ENCODE peak calls at places on chromosomes 2 and 18, in four cellular contexts. One of them, this sample, is unnamed.
A peak's percentile ranks its signal among the peaks of the same experiment; 100 is the strongest.

GRCh38 chr2:196208915-196209314 is 37.5 kb upstream of the STK17B start:
- DNase-seq in adrenal gland: no peak
- DNase-seq in adipocyte: no peak
- DNase-seq in colonic mucosa: no peak
- DNase-seq in this sample: no peak

GRCh38 chr2:216495656-216496055 is 3.0 kb upstream of the RPL37A start:
- DNase-seq in colonic mucosa: no peak
- DNase-seq in adipocyte: peak; percentile 57
- DNase-seq in adrenal gland: no peak
- DNase-seq in this sample: peak; percentile 77

GRCh38 chr18:55141318-55141717 is 182.1 kb upstream of the CCDC68 start:
- DNase-seq in adrenal gland: no peak
- DNase-seq in adipocyte: no peak
- DNase-seq in colonic mucosa: no peak
- DNase-seq in this sample: no peak

GRCh38 chr2:36433311-36434217 is 78.0 kb downstream of the CRIM1 start:
- DNase-seq in adrenal gland: no peak
- DNase-seq in adipocyte: peak; percentile 78
- DNase-seq in colonic mucosa: peak; percentile 42
- DNase-seq in this sample: no peak

GRCh38 chr2:190318514-190318913 is 1.1 kb downstream of the HIBCH start:
- DNase-seq in adipocyte: peak; percentile 11
- DNase-seq in colonic mucosa: no peak
- DNase-seq in adrenal gland: peak; percentile 25
- DNase-seq in this sample: no peak

GRCh38 chr2:33598472-33599174 is 476 bp downstream of the FAM98A start:
- DNase-seq in adrenal gland: peak; percentile 48
- DNase-seq in adipocyte: peak; percentile 69
- DNase-seq in colonic mucosa: peak; percentile 41
- DNase-seq in this sample: peak; percentile 61

GRCh38 chr2:237354930-237355329 is 59.0 kb downstream of the COL6A3 start:
- DNase-seq in colonic mucosa: no peak
- DNase-seq in adipocyte: peak; percentile 15
- DNase-seq in adrenal gland: no peak
- DNase-seq in this sample: peak; percentile 7

GRCh38 chr2:101418704-101419663 is 31.7 kb upstream of the CREG2 start:
- DNase-seq in adrenal gland: peak; percentile 49
- DNase-seq in adipocyte: peak; percentile 90
- DNase-seq in colonic mucosa: peak; percentile 68
- DNase-seq in this sample: peak; percentile 69

GRCh38 chr2:188766086-188766856 is 207.9 kb upstream of the COL3A1 start:
- DNase-seq in colonic mucosa: no peak
- DNase-seq in adipocyte: peak; percentile 29
- DNase-seq in adrenal gland: no peak
- DNase-seq in this sample: no peak

GRCh38 chr2:101828267-101829017 is 130.9 kb downstream of the MAP4K4 start:
- DNase-seq in adrenal gland: no peak
- DNase-seq in adipocyte: no peak
- DNase-seq in colonic mucosa: no peak
- DNase-seq in this sample: no peak

GRCh38 chr2:112834379-112835014 is 2.1 kb downstream of the IL1B start:
- DNase-seq in adrenal gland: no peak
- DNase-seq in adipocyte: no peak
- DNase-seq in colonic mucosa: peak; percentile 95
- DNase-seq in this sample: peak; percentile 28

GRCh38 chr2:200138386-200139184 is 167.9 kb upstream of the SPATS2L start:
- DNase-seq in adipocyte: peak; percentile 47
- DNase-seq in colonic mucosa: no peak
- DNase-seq in adrenal gland: no peak
- DNase-seq in this sample: no peak

GRCh38 chr2:84181927-84182326 is 277.2 kb downstream of the SUCLG1 start:
- DNase-seq in adipocyte: no peak
- DNase-seq in colonic mucosa: no peak
- DNase-seq in adrenal gland: no peak
- DNase-seq in this sample: no peak

GRCh38 chr2:8685697-8686358 is 4.0 kb downstream of the ID2 start:
- DNase-seq in colonic mucosa: peak; percentile 76
- DNase-seq in adrenal gland: peak; percentile 63
- DNase-seq in adipocyte: peak; percentile 79
- DNase-seq in this sample: peak; percentile 34

GRCh38 chr18:48668466-48669179 is 129.8 kb downstream of the CTIF start:
- DNase-seq in adipocyte: no peak
- DNase-seq in adrenal gland: no peak
- DNase-seq in colonic mucosa: no peak
- DNase-seq in this sample: no peak
- H3K4me1 ChIP-seq in adipocyte: no peaks in the 10 kb centered on the region
- H3K4me1 ChIP-seq in adrenal gland: no peaks in the 10 kb centered on the region
- H3K4me1 ChIP-seq in colonic mucosa: no peaks in the 10 kb centered on the region
- H3K4me1 ChIP-seq in this sample: no peaks in the 10 kb centered on the region

DNA sequence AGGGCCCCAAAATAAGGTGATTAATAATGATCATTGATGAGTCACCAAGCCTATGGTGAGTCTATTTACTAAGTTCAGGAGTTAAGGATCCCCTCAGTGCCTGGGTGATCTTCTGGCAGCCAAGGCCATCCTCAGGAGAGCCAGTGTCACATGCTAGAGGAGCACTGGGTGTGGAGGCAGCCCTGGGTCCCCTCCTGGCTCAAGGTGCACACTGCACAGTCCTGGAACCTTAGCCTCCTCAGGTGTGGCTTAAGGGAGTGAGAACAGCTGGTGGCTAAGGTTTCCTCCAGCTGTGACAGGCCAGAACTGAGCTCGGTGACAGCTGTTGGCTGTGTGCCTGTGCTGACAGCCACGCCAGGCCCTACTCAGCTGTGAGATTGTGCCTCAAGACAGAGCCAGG is 52.1 kb upstream of the ACAA2 start:
- DNase-seq in colonic mucosa: peak; percentile 43
- DNase-seq in adrenal gland: no peak
- DNase-seq in adipocyte: no peak
- DNase-seq in this sample: no peak
- H3K4me1 ChIP-seq in colonic mucosa: no peaks in the 10 kb centered on the region
- H3K4me1 ChIP-seq in adrenal gland: no peaks in the 10 kb centered on the region
- H3K4me1 ChIP-seq in adipocyte: no peaks in the 10 kb centered on the region
- H3K4me1 ChIP-seq in this sample: no peaks in the 10 kb centered on the region

DNA sequence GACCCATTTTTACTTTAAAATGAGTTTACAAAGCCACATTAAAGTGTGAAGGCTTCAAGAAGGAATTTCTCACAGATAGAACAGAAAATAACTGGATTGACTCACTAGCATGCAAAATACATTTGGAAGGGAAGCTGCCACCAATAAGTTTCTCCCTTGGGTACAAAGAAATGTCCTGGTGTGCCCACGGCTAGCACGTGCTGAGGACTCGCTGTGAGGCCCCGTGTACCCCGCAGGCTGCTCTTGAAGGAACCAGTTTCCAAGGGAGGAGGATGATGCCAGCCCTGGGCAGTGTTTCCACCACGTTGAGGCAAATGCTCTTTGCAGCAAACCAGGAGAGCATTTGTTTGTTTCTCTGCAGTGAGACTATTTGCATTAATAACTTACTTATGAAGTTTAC is 207.3 kb downstream of the SH3RF3 start:
- DNase-seq in adrenal gland: no peak
- DNase-seq in adipocyte: peak; percentile 46
- DNase-seq in colonic mucosa: no peak
- DNase-seq in this sample: no peak
- H3K4me1 ChIP-seq in adrenal gland: peaks cover 17% of the 10 kb centered on the region
- H3K4me1 ChIP-seq in adipocyte: peaks cover 36% of the 10 kb centered on the region
- H3K4me1 ChIP-seq in colonic mucosa: no peaks in the 10 kb centered on the region
- H3K4me1 ChIP-seq in this sample: peaks cover 57% of the 10 kb centered on the region

DNA sequence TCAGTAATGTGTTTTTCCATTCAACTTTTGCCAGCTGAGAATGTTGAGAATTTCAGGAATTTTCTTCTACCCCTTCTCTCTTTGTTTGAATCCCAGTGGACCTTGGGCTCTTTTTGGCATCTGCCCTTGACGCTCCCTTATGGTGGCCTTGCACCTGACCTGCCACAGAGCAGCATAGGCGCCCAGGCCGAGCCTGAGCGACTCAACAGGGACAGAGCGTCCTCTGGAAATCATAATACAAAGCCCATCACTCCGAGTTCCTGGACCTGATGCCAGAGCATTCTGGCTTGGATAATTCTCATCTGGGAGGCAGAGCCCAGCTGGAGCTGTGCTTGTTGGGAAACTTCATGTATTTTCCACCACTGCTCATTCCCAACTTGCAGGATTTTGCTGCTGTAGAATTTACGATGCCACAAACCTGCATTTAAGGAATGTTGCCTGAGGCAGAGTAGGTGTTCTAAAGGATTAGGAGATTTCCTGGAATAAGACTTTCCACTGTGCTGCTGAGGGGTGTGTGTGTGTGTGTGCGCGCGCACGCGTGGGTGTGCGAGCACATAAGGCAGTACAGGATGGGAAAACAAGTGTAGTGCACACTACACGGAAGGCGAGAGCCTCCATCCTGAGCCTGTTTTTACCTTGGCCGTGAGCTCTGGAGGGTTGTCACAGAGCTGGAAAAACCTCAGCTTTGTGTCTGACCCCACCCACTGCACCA is 77.1 kb upstream of the TXNDC2 start:
- DNase-seq in adipocyte: peak; percentile 57
- DNase-seq in adrenal gland: peak; percentile 44
- DNase-seq in colonic mucosa: no peak
- DNase-seq in this sample: peak; percentile 13
- H3K4me1 ChIP-seq in adipocyte: peaks cover 43% of the 10 kb centered on the region
- H3K4me1 ChIP-seq in adrenal gland: peaks cover 49% of the 10 kb centered on the region
- H3K4me1 ChIP-seq in colonic mucosa: no peaks in the 10 kb centered on the region
- H3K4me1 ChIP-seq in this sample: no peaks in the 10 kb centered on the region